ENCODE peak calls at places on chromosomes 1 and 21, in five cellular contexts. One of them, this sample, is unnamed.
A peak's percentile ranks its signal among the peaks of the same experiment; 100 is the strongest.

GRCh38 chr1:162561616-162562451 is at the start of gene UAP1:
- DNase-seq in HEK293T: no peak
- DNase-seq in GM13976: no peak
- DNase-seq in occipital lobe: no peak
- DNase-seq in amniotic stem cell: no peak
- DNase-seq in this sample: no peak

GRCh38 chr1:67053535-67053784 is 488 bp downstream of the SLC35D1 start:
- DNase-seq in amniotic stem cell: no peak
- DNase-seq in HEK293T: peak; percentile 71
- DNase-seq in GM13976: no peak
- DNase-seq in occipital lobe: no peak
- DNase-seq in this sample: no peak

GRCh38 chr21:45487161-45487806 is 55.0 kb downstream of the SLC19A1 start:
- DNase-seq in occipital lobe: no peak
- DNase-seq in GM13976: no peak
- DNase-seq in HEK293T: no peak
- DNase-seq in amniotic stem cell: no peak
- DNase-seq in this sample: no peak

GRCh38 chr1:227299238-227299637 is 19.1 kb downstream of the CDC42BPA start:
- DNase-seq in HEK293T: no peak
- DNase-seq in occipital lobe: no peak
- DNase-seq in amniotic stem cell: no peak
- DNase-seq in GM13976: no peak
- DNase-seq in this sample: no peak

GRCh38 chr1:63915121-63915520 is 141.3 kb downstream of the ROR1 start:
- DNase-seq in GM13976: peak; percentile 9
- DNase-seq in occipital lobe: no peak
- DNase-seq in amniotic stem cell: no peak
- DNase-seq in HEK293T: no peak
- DNase-seq in this sample: no peak

GRCh38 chr1:54582566-54583306 is 34.7 kb downstream of the ACOT11 start:
- DNase-seq in amniotic stem cell: no peak
- DNase-seq in HEK293T: no peak
- DNase-seq in occipital lobe: no peak
- DNase-seq in GM13976: no peak
- DNase-seq in this sample: no peak

GRCh38 chr21:45530423-45531113 is 11.7 kb downstream of the SLC19A1 start:
- DNase-seq in amniotic stem cell: no peak
- DNase-seq in occipital lobe: no peak
- DNase-seq in GM13976: no peak
- DNase-seq in HEK293T: no peak
- DNase-seq in this sample: no peak

GRCh38 chr21:25501996-25502665 is 105.2 kb downstream of the MRPL39 start:
- DNase-seq in amniotic stem cell: no peak
- DNase-seq in GM13976: no peak
- DNase-seq in occipital lobe: no peak
- DNase-seq in HEK293T: no peak
- DNase-seq in this sample: no peak

GRCh38 chr21:44686000-44686781 is 4.2 kb upstream of the KRTAP12-1 start:
- DNase-seq in amniotic stem cell: no peak
- DNase-seq in occipital lobe: no peak
- DNase-seq in GM13976: no peak
- DNase-seq in HEK293T: no peak
- DNase-seq in this sample: no peak

GRCh38 chr1:201399352-201400126 is 415 bp upstream of the LAD1 start:
- DNase-seq in occipital lobe: no peak
- DNase-seq in GM13976: no peak
- DNase-seq in HEK293T: no peak
- DNase-seq in amniotic stem cell: no peak
- DNase-seq in this sample: no peak

GRCh38 chr1:109307363-109308021 is 681 bp upstream of the MYBPHL start:
- DNase-seq in occipital lobe: peak; percentile 44
- DNase-seq in GM13976: no peak
- DNase-seq in amniotic stem cell: no peak
- DNase-seq in HEK293T: no peak
- DNase-seq in this sample: no peak

GRCh38 chr1:230490436-230490835 is 64.3 kb upstream of the PGBD5 start:
- DNase-seq in amniotic stem cell: no peak
- DNase-seq in occipital lobe: no peak
- DNase-seq in GM13976: no peak
- DNase-seq in HEK293T: no peak
- DNase-seq in this sample: no peak

GRCh38 chr21:29164330-29164942 is 34.0 kb downstream of the MAP3K7CL start:
- DNase-seq in amniotic stem cell: peak; percentile 76
- DNase-seq in GM13976: peak; percentile 39
- DNase-seq in occipital lobe: no peak
- DNase-seq in HEK293T: peak; percentile 53
- DNase-seq in this sample: peak; percentile 55

GRCh38 chr21:42746593-42747266 is 93.3 kb downstream of the PDE9A start:
- DNase-seq in occipital lobe: no peak
- DNase-seq in GM13976: no peak
- DNase-seq in HEK293T: no peak
- DNase-seq in amniotic stem cell: no peak
- DNase-seq in this sample: no peak

GRCh38 chr1:226405411-226405988 is 2.4 kb downstream of the PARP1 start:
- DNase-seq in amniotic stem cell: no peak
- DNase-seq in HEK293T: no peak
- DNase-seq in GM13976: peak; percentile 59
- DNase-seq in occipital lobe: no peak
- DNase-seq in this sample: peak; percentile 68

GRCh38 chr1:43414634-43415223 is 25.0 kb downstream of the SZT2 start:
- DNase-seq in HEK293T: peak; percentile 70
- DNase-seq in GM13976: no peak
- DNase-seq in occipital lobe: no peak
- DNase-seq in amniotic stem cell: no peak
- DNase-seq in this sample: peak; percentile 70

GRCh38 chr1:100767176-100767876 is 47.8 kb downstream of the VCAM1 start:
- DNase-seq in GM13976: no peak
- DNase-seq in amniotic stem cell: no peak
- DNase-seq in HEK293T: no peak
- DNase-seq in occipital lobe: no peak
- DNase-seq in this sample: no peak

GRCh38 chr1:3601743-3602142 is 9.6 kb downstream of the MEGF6 start:
- DNase-seq in occipital lobe: no peak
- DNase-seq in GM13976: no peak
- DNase-seq in amniotic stem cell: no peak
- DNase-seq in HEK293T: no peak
- DNase-seq in this sample: no peak

GRCh38 chr1:201517631-201518030 is 10.7 kb upstream of the CSRP1 start:
- DNase-seq in amniotic stem cell: no peak
- DNase-seq in occipital lobe: no peak
- DNase-seq in GM13976: no peak
- DNase-seq in HEK293T: no peak
- DNase-seq in this sample: no peak

GRCh38 chr1:23283660-23284602 is 60.2 kb downstream of the HNRNPR start:
- DNase-seq in occipital lobe: no peak
- DNase-seq in GM13976: no peak
- DNase-seq in amniotic stem cell: no peak
- DNase-seq in HEK293T: no peak
- DNase-seq in this sample: no peak

GRCh38 chr1:184289825-184290550 is 96.8 kb upstream of the C1orf21 start:
- DNase-seq in occipital lobe: no peak
- DNase-seq in GM13976: no peak
- DNase-seq in amniotic stem cell: no peak
- DNase-seq in HEK293T: no peak
- DNase-seq in this sample: no peak

GRCh38 chr21:26565105-26565504 is 8.0 kb downstream of the CYYR1 start:
- DNase-seq in GM13976: no peak
- DNase-seq in HEK293T: no peak
- DNase-seq in amniotic stem cell: no peak
- DNase-seq in occipital lobe: no peak
- DNase-seq in this sample: no peak

GRCh38 chr1:89041055-89041707 is 18.5 kb upstream of the GBP3 start:
- DNase-seq in occipital lobe: no peak
- DNase-seq in HEK293T: no peak
- DNase-seq in amniotic stem cell: peak; percentile 5
- DNase-seq in GM13976: peak; percentile 52
- DNase-seq in this sample: no peak

GRCh38 chr1:3968851-3969250 is 68.8 kb upstream of the C1orf174 start:
- DNase-seq in HEK293T: no peak
- DNase-seq in occipital lobe: no peak
- DNase-seq in GM13976: no peak
- DNase-seq in amniotic stem cell: no peak
- DNase-seq in this sample: no peak

GRCh38 chr1:112672009-112672408 is 2.5 kb upstream of the MOV10 start:
- DNase-seq in HEK293T: no peak
- DNase-seq in amniotic stem cell: no peak
- DNase-seq in occipital lobe: no peak
- DNase-seq in GM13976: no peak
- DNase-seq in this sample: peak; percentile 25

GRCh38 chr1:210294991-210295773 is 33.5 kb upstream of the HHAT start:
- DNase-seq in amniotic stem cell: peak; percentile 20
- DNase-seq in HEK293T: no peak
- DNase-seq in occipital lobe: no peak
- DNase-seq in GM13976: no peak
- DNase-seq in this sample: peak; percentile 79

GRCh38 chr1:174189424-174190062 is 30.2 kb downstream of the RABGAP1L start:
- DNase-seq in amniotic stem cell: no peak
- DNase-seq in GM13976: no peak
- DNase-seq in HEK293T: no peak
- DNase-seq in occipital lobe: no peak
- DNase-seq in this sample: no peak

GRCh38 chr1:29323636-29324035 is 87.3 kb downstream of the PTPRU start:
- DNase-seq in HEK293T: no peak
- DNase-seq in occipital lobe: no peak
- DNase-seq in GM13976: no peak
- DNase-seq in amniotic stem cell: no peak
- DNase-seq in this sample: no peak

GRCh38 chr1:5667513-5668325 is 324.5 kb downstream of the NPHP4 start:
- DNase-seq in GM13976: no peak
- DNase-seq in occipital lobe: no peak
- DNase-seq in HEK293T: no peak
- DNase-seq in amniotic stem cell: no peak
- DNase-seq in this sample: no peak

GRCh38 chr1:5754079-5754431 is 238.2 kb downstream of the NPHP4 start:
- DNase-seq in HEK293T: no peak
- DNase-seq in GM13976: no peak
- DNase-seq in occipital lobe: no peak
- DNase-seq in amniotic stem cell: no peak
- DNase-seq in this sample: no peak

GRCh38 chr1:150881331-150882070 is 5.1 kb upstream of the ARNT start:
- DNase-seq in GM13976: no peak
- DNase-seq in occipital lobe: no peak
- DNase-seq in amniotic stem cell: peak; percentile 69
- DNase-seq in HEK293T: no peak
- DNase-seq in this sample: no peak

GRCh38 chr1:72278461-72278860 is 3.9 kb downstream of the NEGR1 start:
- DNase-seq in amniotic stem cell: no peak
- DNase-seq in GM13976: no peak
- DNase-seq in HEK293T: no peak
- DNase-seq in occipital lobe: no peak
- DNase-seq in this sample: no peak